ENCODE peak calls at places on chromosomes 13 and 19, in six cellular contexts. I is heart right ventricle, T is A549, U is hepatocyte, E is heart left ventricle, H is mammary epithelial cell. K is an unnamed sample. For H3K4me1, the result is how much of the 10 kb centered on the place peaks cover.

GRCh38 chr13:71240906-71241305 is 626.1 kb downstream of the DACH1 start:
- DNase-seq in H (no peak), I (no peak), T (no peak), U (peak), E (no peak), K (no peak)

GRCh38 chr13:52845766-52846566 is 2.5 kb downstream of the PCDH8 start:
- DNase-seq in T (no peak), U (peak), I (peak), E (peak), H (no peak), K (no peak)

GRCh38 chr13:88063741-88064140 is 392.6 kb downstream of the SLITRK5 start:
- DNase-seq in H (no peak), E (no peak), T (no peak), U (no peak), I (no peak), K (no peak)

GRCh38 chr19:44618640-44619357 is 5.4 kb downstream of the IGSF23 start:
- DNase-seq in E (no peak), H (no peak), U (no peak), I (no peak), T (no peak), K (no peak)

GRCh38 chr19:21463449-21464105 is 41.8 kb upstream of the ZNF429 start:
- DNase-seq in U (peak), H (peak), E (no peak), I (peak), T (no peak), K (no peak)

GRCh38 chr19:38670921-38671398 is 23.5 kb downstream of the ACTN4 start:
- DNase-seq in I (no peak), E (no peak), T (no peak), H (no peak), U (peak), K (no peak)

GRCh38 chr19:41299755-41300089 is 10.2 kb upstream of the CCDC97 start:
- DNase-seq in E (no peak), H (no peak), I (peak), U (peak), T (no peak), K (peak)

GRCh38 chr13:48578516-48579166 is 45.8 kb upstream of the RCBTB2 start:
- DNase-seq in I (no peak), T (no peak), H (no peak), U (no peak), E (no peak), K (no peak)

GRCh38 chr13:95579303-95579702 is 26.8 kb downstream of the CLDN10 start:
- DNase-seq in H (no peak), U (no peak), T (no peak), I (no peak), E (no peak), K (no peak)

GRCh38 chr13:30045916-30046704 is 195.7 kb upstream of the UBL3 start:
- DNase-seq in I (no peak), U (no peak), T (no peak), H (peak), E (no peak), K (no peak)

GRCh38 chr13:112204376-112204775 is 137.4 kb downstream of the SOX1 start:
- DNase-seq in U (no peak), T (no peak), I (no peak), H (no peak), E (no peak), K (no peak)

GRCh38 chr13:59478908-59479307 is 684.8 kb downstream of the DIAPH3 start:
- DNase-seq in E (no peak), U (no peak), T (no peak), H (no peak), I (no peak), K (no peak)

GRCh38 chr13:37443538-37443937 is 155.0 kb downstream of the POSTN start:
- DNase-seq in T (no peak), I (no peak), E (no peak), U (no peak), H (peak), K (no peak)

GRCh38 chr13:23414682-23415081 is 18.8 kb downstream of the SACS start:
- DNase-seq in E (no peak), H (peak), T (no peak), I (no peak), U (no peak), K (no peak)

GRCh38 chr13:105144936-105145335 is 1390.5 kb downstream of the EFNB2 start:
- DNase-seq in I (no peak), H (no peak), U (no peak), T (no peak), E (no peak), K (no peak)

GRCh38 chr13:59879281-59879680 is 284.4 kb downstream of the DIAPH3 start:
- DNase-seq in T (no peak), H (no peak), E (no peak), U (no peak), I (no peak), K (no peak)

GRCh38 chr19:32464279-32464678 is 58.7 kb downstream of the DPY19L3 start:
- DNase-seq in T (no peak), I (no peak), U (no peak), H (peak), E (no peak), K (no peak)

GRCh38 chr19:39307233-39307821 is 11.1 kb downstream of the IFNL1 start:
- DNase-seq in U (peak), T (no peak), E (no peak), I (peak), H (no peak), K (peak)

GRCh38 chr13:33015791-33016323 is 366 bp upstream of the KL start:
- DNase-seq in T (no peak), E (peak), U (peak), I (peak), H (no peak), K (no peak)

GRCh38 chr19:50204081-50204428 is 633 bp downstream of the MYH14 start:
- DNase-seq in T (no peak), E (no peak), I (no peak), H (no peak), U (no peak), K (no peak)

GRCh38 chr13:51298812-51299211 is 40.7 kb upstream of the SERPINE3 start:
- DNase-seq in H (no peak), U (no peak), E (no peak), I (no peak), T (no peak), K (no peak)

GRCh38 chr13:102045713-102046112 is 356.1 kb downstream of the FGF14 start:
- DNase-seq in U (no peak), T (no peak), E (no peak), I (no peak), H (no peak), K (no peak)

GRCh38 chr19:39941151-39941550 is 6.7 kb upstream of the FCGBP start:
- DNase-seq in T (no peak), E (no peak), H (no peak), I (no peak), U (no peak), K (no peak)

GRCh38 chr13:94009696-94010095 is 469.8 kb downstream of the DCT start:
- DNase-seq in E (no peak), T (no peak), I (no peak), U (no peak), H (peak), K (no peak)

DNA sequence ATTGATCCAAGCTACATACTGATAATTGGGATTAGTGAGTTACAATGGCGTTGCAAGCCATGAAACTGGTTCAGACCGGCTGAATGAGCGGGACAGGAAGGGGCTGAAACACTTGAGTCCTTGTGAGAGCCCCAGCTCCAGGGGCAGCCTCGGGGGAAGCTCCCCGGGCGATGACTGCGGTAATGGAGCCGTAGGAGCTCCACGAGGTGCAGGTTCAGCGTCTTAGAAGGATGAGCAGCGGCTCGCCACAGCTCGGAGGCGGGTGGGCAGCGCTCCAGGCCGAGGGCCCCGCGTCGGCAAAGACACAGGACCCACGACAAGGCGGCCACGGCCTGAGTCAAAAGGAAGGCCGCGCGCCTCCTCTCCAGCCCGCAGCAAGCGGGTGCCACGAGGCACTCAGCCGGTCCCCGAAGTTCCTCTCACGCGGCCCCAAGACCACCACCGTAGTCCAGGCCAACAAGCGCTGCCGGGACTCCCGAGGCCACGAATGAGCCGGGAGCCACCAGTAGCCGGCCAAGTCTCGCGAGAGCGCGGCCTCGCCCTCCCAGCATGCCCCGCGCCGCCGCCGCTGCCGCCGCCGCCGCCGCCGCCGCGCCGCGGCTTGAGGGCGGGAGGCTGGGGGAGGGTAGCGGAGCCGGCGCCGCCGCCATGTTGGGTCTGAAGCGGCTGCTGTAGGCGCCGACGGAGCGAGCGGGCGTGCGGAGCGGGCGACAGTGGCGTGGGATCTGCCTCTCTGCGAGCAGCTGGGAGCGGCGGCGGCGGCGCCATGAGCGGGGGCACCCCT is at the start of gene LSM14A:
- DNase-seq in U (peak), T (peak), I (peak), E (peak), H (peak), K (peak)
- H3K4me1 ChIP-seq in U (half or more), T (under half), I (under half), E (under half), H (under half), K (under half)

GRCh38 chr19:3809881-3810707 is 23.9 kb upstream of the MATK start:
- DNase-seq in E (no peak), U (no peak), I (no peak), T (no peak), H (no peak), K (no peak)

GRCh38 chr19:3807131-3807480 is 20.9 kb upstream of the MATK start:
- DNase-seq in H (no peak), I (no peak), E (no peak), T (no peak), U (no peak), K (no peak)

GRCh38 chr19:3808420-3809143 is 22.4 kb upstream of the MATK start:
- DNase-seq in E (peak), U (no peak), I (peak), T (no peak), H (no peak), K (no peak)

GRCh38 chr19:3805859-3806258 is 19.7 kb upstream of the MATK start:
- DNase-seq in I (no peak), U (no peak), E (no peak), T (no peak), H (no peak), K (no peak)

GRCh38 chr19:3807574-3808354 is 21.6 kb upstream of the MATK start:
- DNase-seq in I (no peak), T (no peak), E (no peak), H (no peak), U (no peak), K (no peak)
- TF ChIP-seq CTCF in I (no peak), T (no peak), E (no peak), H (no peak), U (no peak), K (no peak)

DNA sequence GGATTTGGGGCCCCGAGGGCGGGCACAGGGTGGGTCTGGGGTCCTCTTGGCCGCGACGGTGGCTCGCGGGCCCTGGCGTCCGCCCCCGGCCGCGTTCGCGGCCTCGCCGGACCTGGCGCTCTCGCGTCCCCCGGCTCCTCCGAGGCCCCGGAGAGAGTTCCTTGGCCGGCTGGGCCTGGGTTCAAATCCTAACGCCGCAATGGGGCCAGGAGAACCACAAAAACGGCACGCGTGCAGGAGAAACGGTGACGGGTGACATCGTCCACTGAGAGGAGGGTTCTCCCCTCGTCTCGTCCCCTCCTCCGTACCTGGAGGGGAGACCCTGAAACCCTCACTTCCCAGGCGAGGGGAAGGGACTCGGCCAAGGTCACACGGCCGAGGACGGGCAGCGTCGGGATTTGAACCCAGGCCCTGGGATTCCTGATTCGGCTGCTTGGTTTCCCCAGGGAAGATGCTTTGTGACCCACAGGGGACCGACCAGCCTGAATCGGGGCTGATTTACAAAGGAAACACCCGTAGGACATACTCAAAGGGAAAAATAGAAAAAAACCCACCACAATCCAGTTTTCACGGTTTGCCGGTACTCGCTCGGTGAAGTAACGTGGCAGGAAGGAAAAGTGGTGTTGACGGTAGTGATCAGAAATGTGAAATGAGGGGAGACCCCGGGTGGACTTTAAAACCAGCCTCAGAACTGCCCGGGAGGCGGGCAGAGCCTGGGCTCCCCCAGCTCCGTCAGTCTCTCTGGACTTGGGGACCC is 692 bp downstream of the SAFB start:
- DNase-seq in E (no peak), U (peak), T (no peak), I (peak), H (no peak), K (no peak)
- H3K4me1 ChIP-seq in E (half or more), U (under half), T (under half), I (half or more), H (under half), K (half or more)

GRCh38 chr13:110012102-110012739 is 225.8 kb upstream of the IRS2 start:
- DNase-seq in T (peak), E (no peak), H (peak), I (no peak), U (peak), K (no peak)

GRCh38 chr13:110014719-110015118 is 228.3 kb upstream of the IRS2 start:
- DNase-seq in H (no peak), T (no peak), I (no peak), U (no peak), E (no peak), K (no peak)

GRCh38 chr13:110018009-110018408 is 231.6 kb upstream of the IRS2 start:
- DNase-seq in T (no peak), U (no peak), E (no peak), I (no peak), H (peak), K (no peak)

GRCh38 chr13:110017379-110017778 is 231.0 kb upstream of the IRS2 start:
- DNase-seq in U (peak), E (no peak), H (peak), T (peak), I (no peak), K (no peak)

GRCh38 chr13:110015253-110015652 is 228.9 kb upstream of the IRS2 start:
- DNase-seq in H (peak), E (no peak), U (no peak), I (no peak), T (no peak), K (no peak)
- TF ChIP-seq CTCF in H (no peak), E (no peak), U (no peak), I (no peak), T (no peak), K (no peak)

K was measured in tibial artery.